ENCODE peak calls at places on chromosomes 12 and 14, in nine cellular contexts. P is transverse colon, U is breast epithelium, L is K562, T is upper lobe of left lung, W is Panc1, S is esophagus muscularis mucosa, O is sigmoid colon, D is GM23338. X is an unnamed sample.

GRCh38 chr14:102952276-102952675 is 29.8 kb downstream of the AMN start:
- DNase-seq in W (no peak), D (no peak), T (no peak), P (no peak), L (no peak), O (no peak), U (no peak), S (no peak), X (no peak)

GRCh38 chr14:56331815-56332214 is 213.6 kb downstream of the PELI2 start:
- DNase-seq in T (no peak), L (no peak), O (no peak), P (no peak), U (no peak), W (no peak), S (no peak), D (no peak), X (no peak)

GRCh38 chr12:87509233-87509820 is 519.9 kb downstream of the C12orf50 start:
- DNase-seq in T (no peak), S (no peak), P (no peak), L (no peak), D (peak; percentile 5), U (no peak), W (no peak), O (no peak), X (no peak)

GRCh38 chr12:104485651-104486341 is 29.0 kb downstream of the CHST11 start:
- DNase-seq in D (no peak), U (no peak), O (no peak), W (no peak), S (no peak), P (no peak), T (no peak), L (peak; percentile 69), X (no peak)

GRCh38 chr14:102496955-102497744 is 12.4 kb downstream of the ANKRD9 start:
- DNase-seq in T (peak; percentile 80), S (no peak), P (no peak), L (peak; percentile 58), O (no peak), D (no peak), W (no peak), U (no peak), X (no peak)

GRCh38 chr12:118958520-118958919 is 22.8 kb upstream of the SRRM4 start:
- DNase-seq in S (no peak), L (no peak), W (no peak), O (no peak), T (no peak), U (no peak), D (peak; percentile 46), P (no peak), X (no peak)

GRCh38 chr12:40099423-40099853 is 6.4 kb downstream of the SLC2A13 start:
- DNase-seq in P (peak; percentile 46), W (no peak), D (no peak), L (peak; percentile 66), U (no peak), T (no peak), S (no peak), O (no peak), X (no peak)

GRCh38 chr12:53179694-53180269 is 740 bp upstream of the ZNF740 start:
- DNase-seq in U (no peak), O (no peak), S (no peak), W (no peak), T (no peak), D (no peak), L (peak; percentile 42), P (peak; percentile 45), X (no peak)

GRCh38 chr12:64696065-64696741 is 63.0 kb downstream of the GNS start:
- DNase-seq in D (no peak), W (no peak), O (no peak), S (no peak), U (no peak), T (no peak), P (no peak), L (peak; percentile 24), X (no peak)

GRCh38 chr12:27478949-27479348 is 32.4 kb downstream of the SMCO2 start:
- DNase-seq in S (no peak), W (no peak), O (no peak), P (no peak), L (no peak), U (no peak), T (no peak), D (no peak), X (no peak)

GRCh38 chr12:53047221-53048032 is 2.4 kb upstream of the TNS2 start:
- DNase-seq in S (peak; percentile 96), U (peak; percentile 80), W (no peak), D (peak; percentile 86), O (peak; percentile 94), L (peak; percentile 93), P (peak; percentile 83), T (peak; percentile 96), X (peak; percentile 90)

GRCh38 chr14:20679907-20680306 is 4.5 kb upstream of the RNASE4 start:
- DNase-seq in P (no peak), D (peak; percentile 50), W (peak; percentile 52), S (no peak), T (no peak), U (no peak), L (peak; percentile 64), O (no peak), X (no peak)

GRCh38 chr14:105168496-105168978 is at the start of gene JAG2:
- DNase-seq in D (peak; percentile 77), U (no peak), W (no peak), T (peak; percentile 91), P (peak; percentile 57), S (no peak), O (no peak), L (peak; percentile 86), X (no peak)

GRCh38 chr12:58443273-58443980 is 476.9 kb downstream of the LRIG3 start:
- DNase-seq in L (no peak), D (peak; percentile 73), P (peak; percentile 13), O (no peak), S (no peak), T (no peak), W (no peak), U (no peak), X (no peak)

GRCh38 chr12:80412343-80412953 is 31.6 kb upstream of the PTPRQ start:
- DNase-seq in L (peak; percentile 14), O (no peak), P (no peak), S (no peak), W (peak; percentile 8), T (no peak), D (peak; percentile 87), U (no peak), X (no peak)

DNA sequence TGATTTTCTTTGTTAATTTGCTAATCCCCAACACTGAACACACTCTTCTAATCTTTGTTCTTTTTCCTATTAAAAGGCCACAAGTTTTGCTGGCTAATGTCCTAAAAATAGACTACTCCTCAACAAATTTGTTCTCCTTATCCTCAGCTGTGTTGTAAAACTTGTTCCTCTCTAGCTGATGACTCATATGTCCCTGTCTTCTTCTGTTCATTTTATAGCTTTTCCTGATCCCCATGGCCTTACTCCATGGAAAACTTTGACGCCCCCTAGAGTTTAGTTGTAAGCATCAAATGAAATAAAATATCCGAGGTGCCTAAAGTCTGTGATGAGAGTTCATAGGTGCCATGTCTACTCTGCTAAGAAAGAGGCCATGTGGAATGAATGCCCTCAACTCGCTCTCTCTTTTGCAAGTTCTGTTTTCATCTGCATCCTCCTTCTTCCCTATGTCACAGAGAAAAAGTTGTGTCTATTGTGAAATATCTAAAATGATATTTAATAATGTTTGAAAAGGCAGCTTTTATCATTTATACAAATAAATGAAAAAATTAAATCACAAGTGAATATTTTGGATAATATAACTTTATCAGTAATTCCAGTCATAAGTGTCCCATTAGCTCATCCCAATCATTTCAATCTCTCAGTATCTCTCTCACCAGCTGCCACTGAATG is 237.9 kb downstream of the IPO8 start:
- DNase-seq in O (no peak), U (no peak), L (peak; percentile 41), D (peak; percentile 72), T (no peak), S (no peak), P (no peak), W (no peak), X (no peak)
- TF ChIP-seq CTCF in O (no peak), U (no peak), L (peak; percentile 46), D (peak; percentile 58), T (no peak), S (peak; percentile 7), P (no peak), W (peak; percentile 31), X (peak; percentile 24)

GRCh38 chr14:61503167-61503801 is 181.9 kb downstream of the PRKCH start:
- DNase-seq in D (no peak), U (no peak), P (no peak), L (no peak), W (no peak), S (no peak), T (no peak), O (no peak), X (no peak)
- TF ChIP-seq POLR2AphosphoS5 in D (no peak), U (no peak), P (peak; percentile 15), L (no peak), W (no peak), S (peak; percentile 18), T (no peak), O (no peak), X (no peak)

DNA sequence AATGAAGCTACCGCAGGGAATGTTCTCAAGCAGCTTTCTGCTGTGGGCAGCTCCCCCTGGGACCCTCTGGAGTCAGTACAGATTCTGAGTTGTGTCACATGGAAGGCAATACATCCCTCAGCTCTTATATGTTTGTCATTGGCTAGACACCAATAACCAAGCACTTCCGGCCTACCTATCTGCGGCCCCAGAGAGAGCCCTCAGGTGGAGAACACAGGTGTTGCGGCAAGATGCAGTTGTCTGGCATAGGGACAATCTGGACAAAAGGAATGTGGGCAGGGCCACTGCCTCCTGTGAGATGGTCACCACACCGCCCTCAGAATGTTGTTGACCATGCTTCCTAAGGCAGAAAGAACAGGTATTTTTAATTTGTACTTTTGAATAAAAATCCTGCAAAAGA is 118.7 kb downstream of the BRMS1L start:
- DNase-seq in O (no peak), D (peak; percentile 81), L (peak; percentile 11), P (peak; percentile 26), S (peak; percentile 55), U (no peak), T (no peak), W (no peak), X (no peak)
- TF ChIP-seq CTCF in O (no peak), D (peak; percentile 72), L (no peak), P (peak; percentile 25), S (no peak), U (no peak), T (no peak), W (peak; percentile 34), X (no peak)

GRCh38 chr12:93373847-93374723 is 3.6 kb upstream of the NUDT4 start:
- DNase-seq in P (peak; percentile 35), L (no peak), T (no peak), O (no peak), U (no peak), W (no peak), D (peak; percentile 45), S (no peak), X (no peak)
- TF ChIP-seq POLR2AphosphoS5 in P (no peak), L (no peak), T (no peak), O (no peak), U (no peak), W (no peak), D (no peak), S (no peak), X (no peak)

GRCh38 chr12:116916714-116917114 is 6.0 kb downstream of the FBXW8 start:
- DNase-seq in D (peak; percentile 26), P (peak; percentile 9), S (no peak), U (no peak), L (peak; percentile 76), W (no peak), T (no peak), O (no peak), X (no peak)
- TF ChIP-seq CTCF in D (peak; percentile 23), P (no peak), S (no peak), U (no peak), L (peak; percentile 56), W (no peak), T (no peak), O (no peak), X (no peak)

GRCh38 chr14:85079842-85080741 is 449.9 kb upstream of the FLRT2 start:
- DNase-seq in P (no peak), O (no peak), S (no peak), U (no peak), D (no peak), T (no peak), W (no peak), L (no peak), X (no peak)
- TF ChIP-seq POLR2AphosphoS5 in P (no peak), O (no peak), S (no peak), U (no peak), D (no peak), T (no peak), W (no peak), L (no peak), X (no peak)

X was measured in suprapubic skin.